ENCODE peak calls at places on chromosomes 16 and 17, in four cellular contexts. One of them, this sample, is unnamed.

GRCh38 chr16:749010-749409 is 8.2 kb upstream of the CIAO3 start:
- DNase-seq in OCI-LY7: no peak
- DNase-seq in CD4-positive, CD25-positive, alpha-beta regulatory T cell: no peak
- DNase-seq in CD8-positive, alpha-beta T cell: no peak
- DNase-seq in this sample: no peak

GRCh38 chr16:86491643-86492030 is 18.7 kb upstream of the FOXF1 start:
- DNase-seq in CD8-positive, alpha-beta T cell: no peak
- DNase-seq in CD4-positive, CD25-positive, alpha-beta regulatory T cell: no peak
- DNase-seq in OCI-LY7: no peak
- DNase-seq in this sample: no peak

GRCh38 chr17:61361084-61361483 is 38.6 kb upstream of the TBX2 start:
- DNase-seq in OCI-LY7: no peak
- DNase-seq in CD4-positive, CD25-positive, alpha-beta regulatory T cell: no peak
- DNase-seq in CD8-positive, alpha-beta T cell: no peak
- DNase-seq in this sample: no peak

GRCh38 chr17:68961204-68961893 is 6.2 kb upstream of the ABCA8 start:
- DNase-seq in OCI-LY7: no peak
- DNase-seq in CD4-positive, CD25-positive, alpha-beta regulatory T cell: no peak
- DNase-seq in CD8-positive, alpha-beta T cell: no peak
- DNase-seq in this sample: no peak

GRCh38 chr17:19409509-19409908 is 1.5 kb upstream of the RNF112 start:
- DNase-seq in OCI-LY7: no peak
- DNase-seq in CD8-positive, alpha-beta T cell: no peak
- DNase-seq in CD4-positive, CD25-positive, alpha-beta regulatory T cell: no peak
- DNase-seq in this sample: no peak

GRCh38 chr16:15616475-15616874 is 26.5 kb downstream of the MARF1 start:
- DNase-seq in CD8-positive, alpha-beta T cell: no peak
- DNase-seq in CD4-positive, CD25-positive, alpha-beta regulatory T cell: no peak
- DNase-seq in OCI-LY7: no peak
- DNase-seq in this sample: no peak

GRCh38 chr17:51739245-51739886 is 419.1 kb downstream of the CA10 start:
- DNase-seq in OCI-LY7: no peak
- DNase-seq in CD4-positive, CD25-positive, alpha-beta regulatory T cell: no peak
- DNase-seq in CD8-positive, alpha-beta T cell: no peak
- DNase-seq in this sample: no peak

GRCh38 chr16:56776562-56776961 is 46.6 kb downstream of the NUP93 start:
- DNase-seq in OCI-LY7: no peak
- DNase-seq in CD8-positive, alpha-beta T cell: no peak
- DNase-seq in CD4-positive, CD25-positive, alpha-beta regulatory T cell: no peak
- DNase-seq in this sample: no peak

GRCh38 chr16:22297114-22297870 is at the start of gene POLR3E:
- DNase-seq in CD8-positive, alpha-beta T cell: peak; percentile 100
- DNase-seq in OCI-LY7: peak; percentile 97
- DNase-seq in CD4-positive, CD25-positive, alpha-beta regulatory T cell: peak; percentile 99
- DNase-seq in this sample: peak; percentile 98

GRCh38 chr16:22373662-22374310 is 633 bp downstream of the CDR2 start:
- DNase-seq in CD8-positive, alpha-beta T cell: peak; percentile 24
- DNase-seq in OCI-LY7: peak; percentile 72
- DNase-seq in CD4-positive, CD25-positive, alpha-beta regulatory T cell: peak; percentile 11
- DNase-seq in this sample: no peak

GRCh38 chr17:31931781-31932180 is 5.0 kb upstream of the SUZ12 start:
- DNase-seq in OCI-LY7: no peak
- DNase-seq in CD4-positive, CD25-positive, alpha-beta regulatory T cell: no peak
- DNase-seq in CD8-positive, alpha-beta T cell: no peak
- DNase-seq in this sample: no peak

GRCh38 chr17:49703557-49704277 is 4.0 kb downstream of the SLC35B1 start:
- DNase-seq in CD8-positive, alpha-beta T cell: no peak
- DNase-seq in OCI-LY7: peak; percentile 59
- DNase-seq in CD4-positive, CD25-positive, alpha-beta regulatory T cell: no peak
- DNase-seq in this sample: peak; percentile 27

GRCh38 chr17:35171834-35172233 is 22.4 kb downstream of the SLC35G3 start:
- DNase-seq in CD8-positive, alpha-beta T cell: no peak
- DNase-seq in OCI-LY7: no peak
- DNase-seq in CD4-positive, CD25-positive, alpha-beta regulatory T cell: peak; percentile 10
- DNase-seq in this sample: no peak

GRCh38 chr17:15507001-15507400 is 39.6 kb upstream of the CDRT4 start:
- DNase-seq in OCI-LY7: no peak
- DNase-seq in CD8-positive, alpha-beta T cell: no peak
- DNase-seq in CD4-positive, CD25-positive, alpha-beta regulatory T cell: no peak
- DNase-seq in this sample: no peak

GRCh38 chr17:4313482-4314114 is 49.8 kb upstream of the ANKFY1 start:
- DNase-seq in OCI-LY7: no peak
- DNase-seq in CD8-positive, alpha-beta T cell: no peak
- DNase-seq in CD4-positive, CD25-positive, alpha-beta regulatory T cell: no peak
- DNase-seq in this sample: no peak
- H3K4me3 ChIP-seq in OCI-LY7: no peak overlapping the region
- H3K4me3 ChIP-seq in CD8-positive, alpha-beta T cell: no peak overlapping the region
- H3K4me3 ChIP-seq in CD4-positive, CD25-positive, alpha-beta regulatory T cell: no peak overlapping the region
- H3K4me3 ChIP-seq in this sample: no peak overlapping the region

DNA sequence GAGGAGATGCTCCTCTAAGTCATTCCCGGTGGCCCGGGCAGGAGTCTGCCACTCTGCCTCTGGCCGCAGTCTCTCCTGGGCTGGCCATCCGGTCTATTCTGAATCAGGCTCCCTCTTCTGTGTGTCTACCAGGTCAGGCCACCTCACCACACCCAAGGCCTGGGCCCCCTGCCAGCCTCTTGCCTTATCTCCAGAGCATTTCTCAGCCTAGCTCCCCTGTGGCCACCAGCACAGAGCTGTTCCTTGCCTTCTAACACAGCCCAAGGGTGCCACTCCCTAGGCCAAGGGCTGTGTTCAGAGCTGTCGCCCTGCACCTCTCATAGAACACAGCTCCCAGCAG is 55.3 kb downstream of the MYO18A start:
- DNase-seq in CD4-positive, CD25-positive, alpha-beta regulatory T cell: no peak
- DNase-seq in OCI-LY7: no peak
- DNase-seq in CD8-positive, alpha-beta T cell: no peak
- DNase-seq in this sample: no peak
- H3K36me3 ChIP-seq in CD4-positive, CD25-positive, alpha-beta regulatory T cell: peaks cover 65% of the 10 kb centered on the region
- H3K36me3 ChIP-seq in OCI-LY7: peaks cover 44% of the 10 kb centered on the region
- H3K36me3 ChIP-seq in CD8-positive, alpha-beta T cell: peaks cover 13% of the 10 kb centered on the region
- H3K36me3 ChIP-seq in this sample: peaks cover 28% of the 10 kb centered on the region

GRCh38 chr17:60145006-60145935 is 4.5 kb upstream of the CA4 start:
- DNase-seq in OCI-LY7: no peak
- DNase-seq in CD8-positive, alpha-beta T cell: no peak
- DNase-seq in CD4-positive, CD25-positive, alpha-beta regulatory T cell: no peak
- DNase-seq in this sample: no peak

GRCh38 chr17:60146206-60146605 is 3.6 kb upstream of the CA4 start:
- DNase-seq in CD4-positive, CD25-positive, alpha-beta regulatory T cell: no peak
- DNase-seq in CD8-positive, alpha-beta T cell: no peak
- DNase-seq in OCI-LY7: no peak
- DNase-seq in this sample: no peak

GRCh38 chr17:60139438-60140285 is 10.1 kb upstream of the CA4 start:
- DNase-seq in OCI-LY7: no peak
- DNase-seq in CD4-positive, CD25-positive, alpha-beta regulatory T cell: peak; percentile 50
- DNase-seq in CD8-positive, alpha-beta T cell: peak; percentile 50
- DNase-seq in this sample: no peak

GRCh38 chr17:60141111-60142018 is 8.4 kb upstream of the CA4 start:
- DNase-seq in CD8-positive, alpha-beta T cell: no peak
- DNase-seq in CD4-positive, CD25-positive, alpha-beta regulatory T cell: no peak
- DNase-seq in OCI-LY7: no peak
- DNase-seq in this sample: no peak

DNA sequence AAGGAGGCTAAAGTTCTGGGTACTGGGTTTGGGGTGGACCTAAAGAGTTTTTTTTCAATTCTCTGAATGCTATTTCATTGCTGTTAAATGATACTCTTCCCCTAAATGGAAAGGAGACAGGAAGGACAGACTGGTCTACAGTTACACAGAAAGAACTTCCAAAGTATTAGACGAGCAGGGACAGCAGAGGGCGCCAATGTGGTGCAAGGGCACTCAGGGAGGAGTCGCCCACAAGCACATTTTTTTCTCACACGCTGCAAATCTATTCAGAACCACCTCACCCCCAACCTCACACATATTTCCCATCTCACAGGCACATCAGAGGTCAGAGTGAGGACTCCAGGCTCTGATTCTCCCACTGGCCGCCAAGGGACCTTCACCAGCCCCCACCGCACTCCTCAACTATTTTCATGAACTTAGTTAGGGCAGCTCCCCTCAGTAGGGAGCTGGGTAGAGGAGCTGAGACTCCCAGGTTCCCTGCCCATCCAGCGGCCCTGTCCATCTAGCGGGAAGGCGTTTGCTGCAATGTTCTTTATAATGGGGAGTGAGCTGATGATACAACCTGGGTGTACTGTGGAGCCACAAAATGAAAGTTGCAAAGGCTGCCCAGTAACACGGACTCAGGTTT is 6.8 kb upstream of the CA4 start:
- DNase-seq in CD4-positive, CD25-positive, alpha-beta regulatory T cell: peak; percentile 48
- DNase-seq in CD8-positive, alpha-beta T cell: peak; percentile 61
- DNase-seq in OCI-LY7: peak; percentile 87
- DNase-seq in this sample: peak; percentile 80
- H3K4me3 ChIP-seq in CD4-positive, CD25-positive, alpha-beta regulatory T cell: no peak overlapping the region
- H3K4me3 ChIP-seq in CD8-positive, alpha-beta T cell: no peak overlapping the region
- H3K4me3 ChIP-seq in OCI-LY7: no peak overlapping the region
- H3K4me3 ChIP-seq in this sample: peak overlapping the region; percentile 29

GRCh38 chr17:82253179-82253544 is 20.3 kb downstream of the CSNK1D start:
- DNase-seq in CD4-positive, CD25-positive, alpha-beta regulatory T cell: no peak
- DNase-seq in OCI-LY7: no peak
- DNase-seq in CD8-positive, alpha-beta T cell: no peak
- DNase-seq in this sample: no peak
- H3K36me3 ChIP-seq in CD4-positive, CD25-positive, alpha-beta regulatory T cell: peaks cover 75% of the 10 kb centered on the region
- H3K36me3 ChIP-seq in OCI-LY7: peaks cover 90% of the 10 kb centered on the region
- H3K36me3 ChIP-seq in CD8-positive, alpha-beta T cell: peaks cover 76% of the 10 kb centered on the region
- H3K36me3 ChIP-seq in this sample: peaks cover 87% of the 10 kb centered on the region

DNA sequence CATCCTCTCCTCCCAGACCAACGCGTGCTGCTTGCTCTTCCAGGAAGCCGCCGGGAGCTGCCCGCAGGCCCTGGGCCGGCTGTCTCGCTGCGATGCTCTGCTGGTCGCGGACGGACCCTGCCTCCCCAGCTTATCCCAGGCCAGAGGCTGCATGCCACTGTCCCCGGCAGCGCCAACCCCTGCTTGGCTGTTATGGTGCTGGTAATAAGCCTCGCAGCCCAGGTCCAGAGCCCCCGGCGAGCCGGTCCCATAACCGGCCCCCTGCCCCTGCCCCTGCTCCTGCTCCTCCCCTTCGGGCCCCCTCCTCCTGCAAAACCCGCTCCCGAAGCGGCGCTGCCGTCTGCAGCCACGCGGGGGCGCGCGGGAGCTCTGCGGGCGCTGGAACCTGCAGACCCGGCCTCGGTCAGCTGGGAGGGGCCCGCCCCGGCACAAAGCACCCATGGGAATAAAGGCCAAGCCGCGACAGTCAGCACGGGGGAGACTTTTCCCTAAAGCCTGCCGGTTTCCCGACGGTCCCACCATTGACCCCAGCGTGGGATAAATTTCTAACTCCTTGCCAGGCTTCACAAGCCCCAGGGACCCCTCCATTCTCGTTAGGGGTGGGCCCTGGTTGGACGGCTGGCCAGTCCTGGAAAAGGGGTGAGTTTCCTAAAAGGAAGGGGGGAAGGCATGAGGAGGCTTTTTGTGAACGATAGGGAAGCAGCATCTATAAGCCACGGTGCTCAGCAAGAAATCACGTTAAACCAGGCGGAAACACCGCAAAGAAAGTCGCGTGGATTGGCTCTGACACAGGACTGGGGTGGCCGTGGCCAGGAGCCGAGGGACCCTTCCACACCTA is 11.2 kb downstream of the ENPP7 start:
- DNase-seq in CD8-positive, alpha-beta T cell: peak; percentile 66
- DNase-seq in OCI-LY7: peak; percentile 71
- DNase-seq in CD4-positive, CD25-positive, alpha-beta regulatory T cell: peak; percentile 54
- DNase-seq in this sample: peak; percentile 47
- H3K4me3 ChIP-seq in CD8-positive, alpha-beta T cell: no peak overlapping the region
- H3K4me3 ChIP-seq in OCI-LY7: no peak overlapping the region
- H3K4me3 ChIP-seq in CD4-positive, CD25-positive, alpha-beta regulatory T cell: no peak overlapping the region
- H3K4me3 ChIP-seq in this sample: peak overlapping the region; percentile 52

GRCh38 chr16:31344712-31345111 is 10.3 kb upstream of the ITGAX start:
- DNase-seq in OCI-LY7: no peak
- DNase-seq in CD8-positive, alpha-beta T cell: no peak
- DNase-seq in CD4-positive, CD25-positive, alpha-beta regulatory T cell: no peak
- DNase-seq in this sample: no peak
- H3K36me3 ChIP-seq in OCI-LY7: no peaks in the 10 kb centered on the region
- H3K36me3 ChIP-seq in CD8-positive, alpha-beta T cell: no peaks in the 10 kb centered on the region
- H3K36me3 ChIP-seq in CD4-positive, CD25-positive, alpha-beta regulatory T cell: no peaks in the 10 kb centered on the region
- H3K36me3 ChIP-seq in this sample: no peaks in the 10 kb centered on the region

This sample was measured in NT2/D1.